ENCODE peak calls at places on chromosomes 13 and 19, in eight cellular contexts. H is trophoblast cell; S is cardiac muscle cell; V is CD8-positive, alpha-beta memory T cell; G is CD4-positive, alpha-beta memory T cell; T is naive thymus-derived CD4-positive, alpha-beta T cell; Z is Peyer's patch; K is astrocyte of the spinal cord. N is an unnamed sample.

GRCh38 chr13:27954406-27954851 is 14.7 kb downstream of the CDX2 start:
- DNase-seq in G (no peak), T (no peak), S (peak), V (no peak), K (no peak), Z (no peak), H (peak), N (peak)

GRCh38 chr13:29722415-29722814 is 126.9 kb upstream of the SLC7A1 start:
- DNase-seq in K (no peak), T (no peak), H (no peak), Z (no peak), V (no peak), G (no peak), S (no peak), N (peak)

GRCh38 chr13:31773538-31773937 is 34.2 kb downstream of the RXFP2 start:
- DNase-seq in K (peak), V (no peak), H (no peak), S (peak), Z (no peak), T (no peak), G (no peak), N (no peak)

GRCh38 chr19:55436847-55437246 is 6.3 kb downstream of the SHISA7 start:
- DNase-seq in G (no peak), K (no peak), S (no peak), T (no peak), Z (no peak), H (no peak), V (no peak), N (peak)

GRCh38 chr19:52600639-52601024 is 30.5 kb downstream of the ZNF701 start:
- DNase-seq in T (no peak), K (no peak), S (no peak), G (peak), V (no peak), H (peak), Z (peak), N (no peak)

GRCh38 chr19:5003781-5004180 is 34.9 kb downstream of the KDM4B start:
- DNase-seq in T (no peak), V (no peak), S (no peak), H (no peak), Z (no peak), G (no peak), K (no peak), N (no peak)

GRCh38 chr19:46610851-46611770 is 10.0 kb downstream of the CALM3 start:
- DNase-seq in V (no peak), T (peak), S (peak), G (peak), H (no peak), Z (peak), K (peak), N (peak)

GRCh38 chr19:29275266-29275665 is 62.3 kb upstream of the UQCRFS1 start:
- DNase-seq in T (no peak), Z (no peak), V (no peak), S (no peak), H (no peak), K (no peak), G (no peak), N (no peak)

GRCh38 chr19:2546128-2547032 is 70.5 kb downstream of the GADD45B start:
- DNase-seq in S (peak), T (no peak), G (no peak), Z (peak), H (peak), K (peak), V (no peak), N (peak)

GRCh38 chr19:47494729-47495128 is 10.7 kb upstream of the KPTN start:
- DNase-seq in S (no peak), T (no peak), Z (no peak), H (no peak), G (peak), V (no peak), K (no peak), N (no peak)

GRCh38 chr19:47145639-47146486 is 15.2 kb downstream of the SAE1 start:
- DNase-seq in G (no peak), K (no peak), H (no peak), S (no peak), T (peak), Z (no peak), V (no peak), N (no peak)

GRCh38 chr13:42354246-42355117 is 82.5 kb downstream of the AKAP11 start:
- DNase-seq in Z (peak), T (peak), S (peak), V (no peak), K (peak), H (no peak), G (peak), N (no peak)

DNA sequence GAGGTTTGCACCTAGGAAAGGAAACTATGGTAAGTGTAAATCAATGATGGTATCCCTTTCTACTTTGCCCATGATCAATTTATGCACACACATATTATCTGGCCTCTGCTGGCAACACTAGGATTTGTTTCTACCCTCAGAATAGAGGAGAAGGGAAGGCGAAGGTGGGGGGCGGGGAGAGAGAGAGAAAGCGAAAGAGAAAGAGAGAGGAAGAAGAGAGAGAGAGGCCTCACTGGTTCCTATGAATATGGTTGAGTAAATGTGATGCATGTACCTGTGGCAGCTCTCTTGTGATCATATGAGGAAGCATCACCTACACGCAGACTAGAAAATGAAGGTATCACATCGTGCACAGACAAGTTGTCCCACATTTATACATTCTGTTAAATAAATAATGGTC is 882.0 kb upstream of the SLITRK6 start:
- DNase-seq in S (no peak), T (no peak), K (no peak), H (no peak), Z (no peak), V (no peak), G (no peak), N (no peak)
- H3K4me3 ChIP-seq in S (no peak), T (no peak), K (no peak), H (no peak), Z (no peak), V (no peak), G (no peak), N (no peak)

GRCh38 chr13:87676254-87677042 is 5.3 kb downstream of the SLITRK5 start:
- DNase-seq in S (no peak), Z (no peak), K (no peak), V (no peak), T (no peak), H (no peak), G (peak), N (peak)

GRCh38 chr13:87675851-87676250 is 4.7 kb downstream of the SLITRK5 start:
- DNase-seq in V (no peak), T (no peak), H (no peak), G (no peak), K (no peak), S (no peak), Z (no peak), N (no peak)

GRCh38 chr13:87671824-87672603 is 843 bp downstream of the SLITRK5 start:
- DNase-seq in H (no peak), Z (peak), V (no peak), G (no peak), T (no peak), S (no peak), K (peak), N (peak)

GRCh38 chr13:87677043-87677333 is 5.8 kb downstream of the SLITRK5 start:
- DNase-seq in T (no peak), H (no peak), K (no peak), V (no peak), Z (no peak), G (no peak), S (no peak), N (no peak)

GRCh38 chr13:87674143-87674772 is 3.1 kb downstream of the SLITRK5 start:
- DNase-seq in K (peak), V (no peak), Z (no peak), G (no peak), S (no peak), T (no peak), H (no peak), N (peak)
- H3K4me3 ChIP-seq in K (peak), V (no peak), Z (no peak), G (no peak), S (peak), T (no peak), H (no peak), N (peak)

GRCh38 chr13:46553521-46553885 is 533 bp downstream of the LRCH1 start:
- DNase-seq in V (no peak), Z (peak), T (no peak), S (no peak), K (no peak), H (peak), G (peak), N (peak)

GRCh38 chr13:46552888-46553520 is at the start of gene LRCH1:
- DNase-seq in S (peak), T (peak), H (peak), Z (peak), V (peak), G (peak), K (peak), N (peak)

GRCh38 chr13:46552302-46552680 is 679 bp upstream of the LRCH1 start:
- DNase-seq in H (no peak), Z (no peak), V (no peak), K (no peak), G (no peak), S (no peak), T (no peak), N (no peak)

GRCh38 chr13:46550822-46551221 is 2.1 kb upstream of the LRCH1 start:
- DNase-seq in S (no peak), V (no peak), T (no peak), G (no peak), H (no peak), K (no peak), Z (no peak), N (no peak)

DNA sequence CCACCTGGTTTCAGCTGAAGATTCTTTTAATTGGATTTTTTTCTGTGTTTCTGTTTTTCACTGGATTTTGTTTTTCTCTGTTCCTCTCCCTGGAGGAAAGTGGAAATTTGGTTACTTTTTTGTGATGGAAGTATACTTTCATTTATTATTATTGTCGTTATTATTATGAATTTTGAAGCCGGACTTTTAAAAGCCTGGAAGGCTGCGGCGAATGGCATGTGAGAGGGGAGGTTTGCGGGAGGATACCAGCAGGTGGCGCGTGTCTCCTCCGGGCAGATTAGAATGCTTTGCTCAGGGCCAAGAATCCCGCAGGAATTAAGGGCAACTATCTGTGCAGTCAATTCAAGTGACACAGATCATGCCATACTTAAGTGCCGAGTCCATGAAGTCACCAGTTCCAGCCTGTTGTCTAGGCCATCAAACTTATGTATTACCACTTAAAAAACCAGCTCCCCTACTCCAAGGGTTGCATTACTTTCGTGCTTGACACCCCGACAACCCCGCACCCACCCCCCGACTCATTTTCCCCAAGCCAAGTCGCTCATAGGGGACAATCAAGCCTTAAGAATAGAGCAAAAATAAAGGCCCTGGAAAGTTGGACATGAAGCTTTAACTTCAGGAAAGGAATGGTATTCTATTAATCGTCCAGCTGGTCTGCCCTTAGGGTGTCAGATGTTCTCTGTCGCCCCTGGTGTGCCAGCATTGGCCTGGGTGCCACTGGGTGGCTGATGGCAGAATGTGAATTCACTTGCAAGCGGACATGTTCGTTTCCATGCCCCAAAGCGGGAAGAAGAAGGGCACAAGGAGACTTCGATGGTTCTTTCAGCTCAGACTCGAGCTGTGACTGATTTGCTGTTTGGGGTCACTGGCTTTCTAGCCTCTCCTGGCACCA is 1.3 kb upstream of the LRCH1 start:
- DNase-seq in H (peak), V (peak), Z (peak), S (peak), K (peak), T (peak), G (peak), N (peak)
- H3K4me3 ChIP-seq in H (no peak), V (peak), Z (peak), S (no peak), K (no peak), T (peak), G (peak), N (peak)

GRCh38 chr13:51168623-51169022 is 53.6 kb upstream of the FAM124A start:
- DNase-seq in V (no peak), G (no peak), S (no peak), H (no peak), Z (no peak), T (no peak), K (no peak), N (no peak)
- H3K4me3 ChIP-seq in V (no peak), G (no peak), S (no peak), H (no peak), Z (no peak), T (no peak), K (no peak), N (peak)

GRCh38 chr13:43359536-43359935 is 336.1 kb downstream of the DNAJC15 start:
- DNase-seq in Z (no peak), S (no peak), H (no peak), V (no peak), T (no peak), G (no peak), K (no peak), N (no peak)
- H3K4me3 ChIP-seq in Z (no peak), S (no peak), H (no peak), V (no peak), T (no peak), G (no peak), K (no peak), N (no peak)

DNA sequence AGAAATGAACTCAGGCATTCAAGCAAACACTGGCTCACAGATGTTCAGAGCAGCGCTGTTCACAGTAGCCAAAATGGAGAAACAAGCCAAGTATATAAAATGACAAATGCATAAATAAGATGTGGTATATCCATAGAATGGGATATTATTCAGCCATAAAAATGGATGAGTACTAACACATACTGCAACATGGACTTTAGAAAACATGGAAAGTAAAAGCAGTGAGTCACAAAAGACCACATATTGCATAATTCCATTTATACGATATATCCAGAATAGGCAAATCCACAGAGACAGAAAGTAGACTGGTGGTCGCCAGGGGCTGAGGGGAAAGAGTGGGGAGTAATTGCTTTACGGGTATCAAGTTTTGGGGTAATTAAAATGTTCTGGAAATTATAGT is 6.6 kb downstream of the ZNF837 start:
- DNase-seq in Z (no peak), G (no peak), K (no peak), V (no peak), S (no peak), T (no peak), H (no peak), N (no peak)
- H3K4me3 ChIP-seq in Z (no peak), G (no peak), K (no peak), V (no peak), S (no peak), T (no peak), H (no peak), N (no peak)

N was measured in H7.